ENCODE peak calls at places on chromosomes 6 and 20, in ten cellular contexts. One of them, this sample, is unnamed.

GRCh38 chr20:32482251-32483220 is 102.6 kb downstream of the NOL4L start:
- DNase-seq in IMR-90: no peak
- DNase-seq in HCT116: no peak
- DNase-seq in RWPE1: no peak
- DNase-seq in cardiac fibroblast: no peak
- DNase-seq in left lung: peak; percentile 67
- DNase-seq in bronchial epithelial cell: no peak
- DNase-seq in AG10803: no peak
- DNase-seq in fibroblast of mammary gland: no peak
- DNase-seq in GM13977: peak; percentile 60
- DNase-seq in this sample: no peak

GRCh38 chr6:29926081-29926794 is 16.1 kb upstream of the HLA-A start:
- DNase-seq in fibroblast of mammary gland: no peak
- DNase-seq in GM13977: peak; percentile 65
- DNase-seq in IMR-90: peak; percentile 32
- DNase-seq in bronchial epithelial cell: peak; percentile 5
- DNase-seq in left lung: no peak
- DNase-seq in RWPE1: no peak
- DNase-seq in cardiac fibroblast: peak; percentile 8
- DNase-seq in AG10803: peak; percentile 39
- DNase-seq in HCT116: no peak
- DNase-seq in this sample: no peak

GRCh38 chr20:61997372-61997771 is 68.3 kb downstream of the TAF4 start:
- DNase-seq in RWPE1: no peak
- DNase-seq in fibroblast of mammary gland: no peak
- DNase-seq in cardiac fibroblast: no peak
- DNase-seq in GM13977: no peak
- DNase-seq in IMR-90: no peak
- DNase-seq in AG10803: no peak
- DNase-seq in bronchial epithelial cell: no peak
- DNase-seq in HCT116: no peak
- DNase-seq in left lung: no peak
- DNase-seq in this sample: no peak

GRCh38 chr20:11907621-11908020 is 10.1 kb upstream of the BTBD3 start:
- DNase-seq in fibroblast of mammary gland: peak; percentile 61
- DNase-seq in HCT116: no peak
- DNase-seq in AG10803: peak; percentile 13
- DNase-seq in RWPE1: peak; percentile 68
- DNase-seq in left lung: no peak
- DNase-seq in cardiac fibroblast: peak; percentile 37
- DNase-seq in bronchial epithelial cell: peak; percentile 89
- DNase-seq in IMR-90: peak; percentile 46
- DNase-seq in GM13977: no peak
- DNase-seq in this sample: no peak

GRCh38 chr6:40845588-40845987 is 193.4 kb downstream of the UNC5CL start:
- DNase-seq in cardiac fibroblast: peak; percentile 46
- DNase-seq in RWPE1: peak; percentile 24
- DNase-seq in AG10803: peak; percentile 40
- DNase-seq in IMR-90: peak; percentile 37
- DNase-seq in HCT116: peak; percentile 31
- DNase-seq in GM13977: no peak
- DNase-seq in bronchial epithelial cell: peak; percentile 50
- DNase-seq in left lung: no peak
- DNase-seq in fibroblast of mammary gland: peak; percentile 44
- DNase-seq in this sample: peak; percentile 42

GRCh38 chr6:148565931-148566663 is 180.7 kb upstream of the UST start:
- DNase-seq in GM13977: peak; percentile 53
- DNase-seq in fibroblast of mammary gland: peak; percentile 97
- DNase-seq in AG10803: peak; percentile 92
- DNase-seq in cardiac fibroblast: peak; percentile 97
- DNase-seq in bronchial epithelial cell: peak; percentile 85
- DNase-seq in left lung: peak; percentile 70
- DNase-seq in HCT116: peak; percentile 13
- DNase-seq in IMR-90: peak; percentile 97
- DNase-seq in RWPE1: peak; percentile 34
- DNase-seq in this sample: peak; percentile 89

GRCh38 chr6:19827247-19827646 is 9.9 kb upstream of the ID4 start:
- DNase-seq in GM13977: no peak
- DNase-seq in AG10803: no peak
- DNase-seq in IMR-90: no peak
- DNase-seq in HCT116: no peak
- DNase-seq in bronchial epithelial cell: no peak
- DNase-seq in left lung: no peak
- DNase-seq in cardiac fibroblast: no peak
- DNase-seq in RWPE1: no peak
- DNase-seq in fibroblast of mammary gland: no peak
- DNase-seq in this sample: no peak

GRCh38 chr6:157514659-157515496 is 133.9 kb downstream of the ZDHHC14 start:
- DNase-seq in HCT116: no peak
- DNase-seq in cardiac fibroblast: peak; percentile 54
- DNase-seq in fibroblast of mammary gland: peak; percentile 74
- DNase-seq in GM13977: no peak
- DNase-seq in bronchial epithelial cell: peak; percentile 46
- DNase-seq in IMR-90: peak; percentile 69
- DNase-seq in AG10803: peak; percentile 68
- DNase-seq in RWPE1: peak; percentile 67
- DNase-seq in left lung: no peak
- DNase-seq in this sample: peak; percentile 79

GRCh38 chr6:149347067-149347466 is 29.6 kb downstream of the TAB2 start:
- DNase-seq in RWPE1: no peak
- DNase-seq in GM13977: no peak
- DNase-seq in fibroblast of mammary gland: no peak
- DNase-seq in IMR-90: no peak
- DNase-seq in AG10803: peak; percentile 64
- DNase-seq in left lung: no peak
- DNase-seq in cardiac fibroblast: no peak
- DNase-seq in HCT116: no peak
- DNase-seq in bronchial epithelial cell: no peak
- DNase-seq in this sample: peak; percentile 27

GRCh38 chr20:11912013-11912663 is 5.6 kb upstream of the BTBD3 start:
- DNase-seq in HCT116: no peak
- DNase-seq in fibroblast of mammary gland: peak; percentile 24
- DNase-seq in bronchial epithelial cell: peak; percentile 37
- DNase-seq in IMR-90: no peak
- DNase-seq in left lung: no peak
- DNase-seq in AG10803: no peak
- DNase-seq in GM13977: peak; percentile 13
- DNase-seq in cardiac fibroblast: peak; percentile 30
- DNase-seq in RWPE1: no peak
- DNase-seq in this sample: no peak

GRCh38 chr6:112606726-112607125 is 259.6 kb downstream of the RFPL4B start:
- DNase-seq in left lung: no peak
- DNase-seq in RWPE1: no peak
- DNase-seq in HCT116: no peak
- DNase-seq in IMR-90: no peak
- DNase-seq in bronchial epithelial cell: no peak
- DNase-seq in AG10803: no peak
- DNase-seq in cardiac fibroblast: no peak
- DNase-seq in GM13977: no peak
- DNase-seq in fibroblast of mammary gland: no peak
- DNase-seq in this sample: no peak

GRCh38 chr6:144063744-144064401 is 31.5 kb downstream of the SF3B5 start:
- DNase-seq in cardiac fibroblast: peak; percentile 20
- DNase-seq in RWPE1: peak; percentile 23
- DNase-seq in bronchial epithelial cell: peak; percentile 5
- DNase-seq in HCT116: peak; percentile 57
- DNase-seq in IMR-90: no peak
- DNase-seq in fibroblast of mammary gland: peak; percentile 4
- DNase-seq in AG10803: peak; percentile 4
- DNase-seq in GM13977: peak; percentile 96
- DNase-seq in left lung: peak; percentile 94
- DNase-seq in this sample: peak; percentile 16

GRCh38 chr6:90098637-90099036 is 198.0 kb downstream of the BACH2 start:
- DNase-seq in left lung: no peak
- DNase-seq in bronchial epithelial cell: peak; percentile 48
- DNase-seq in IMR-90: no peak
- DNase-seq in fibroblast of mammary gland: peak; percentile 38
- DNase-seq in RWPE1: no peak
- DNase-seq in cardiac fibroblast: no peak
- DNase-seq in HCT116: no peak
- DNase-seq in GM13977: no peak
- DNase-seq in AG10803: peak; percentile 20
- DNase-seq in this sample: no peak

GRCh38 chr20:47501117-47501482 is 587 bp upstream of the NCOA3 start:
- DNase-seq in GM13977: no peak
- DNase-seq in fibroblast of mammary gland: no peak
- DNase-seq in IMR-90: peak; percentile 13
- DNase-seq in RWPE1: no peak
- DNase-seq in bronchial epithelial cell: no peak
- DNase-seq in cardiac fibroblast: no peak
- DNase-seq in HCT116: no peak
- DNase-seq in AG10803: peak; percentile 35
- DNase-seq in left lung: no peak
- DNase-seq in this sample: no peak

GRCh38 chr20:13302647-13303425 is 81.8 kb downstream of the ISM1 start:
- DNase-seq in IMR-90: no peak
- DNase-seq in bronchial epithelial cell: peak; percentile 12
- DNase-seq in GM13977: peak; percentile 61
- DNase-seq in fibroblast of mammary gland: peak; percentile 17
- DNase-seq in left lung: no peak
- DNase-seq in HCT116: peak; percentile 4
- DNase-seq in AG10803: peak; percentile 12
- DNase-seq in cardiac fibroblast: peak; percentile 20
- DNase-seq in RWPE1: peak; percentile 45
- DNase-seq in this sample: peak; percentile 3
- TF ChIP-seq CTCF in IMR-90: peak; percentile 35
- TF ChIP-seq CTCF in bronchial epithelial cell: peak; percentile 73
- TF ChIP-seq CTCF in GM13977: peak; percentile 82
- TF ChIP-seq CTCF in fibroblast of mammary gland: peak; percentile 71
- TF ChIP-seq CTCF in left lung: peak; percentile 62
- TF ChIP-seq CTCF in HCT116: peak; percentile 80
- TF ChIP-seq CTCF in AG10803: peak; percentile 68
- TF ChIP-seq CTCF in cardiac fibroblast: peak; percentile 62
- TF ChIP-seq CTCF in RWPE1: peak; percentile 64
- TF ChIP-seq CTCF in this sample: peak; percentile 73

GRCh38 chr6:160048471-160048870 is 73.1 kb upstream of the SLC22A1 start:
- DNase-seq in bronchial epithelial cell: no peak
- DNase-seq in IMR-90: no peak
- DNase-seq in left lung: no peak
- DNase-seq in fibroblast of mammary gland: peak; percentile 28
- DNase-seq in GM13977: no peak
- DNase-seq in HCT116: no peak
- DNase-seq in AG10803: no peak
- DNase-seq in RWPE1: no peak
- DNase-seq in cardiac fibroblast: no peak
- DNase-seq in this sample: no peak
- TF ChIP-seq CTCF in bronchial epithelial cell: no peak
- TF ChIP-seq CTCF in IMR-90: no peak
- TF ChIP-seq CTCF in left lung: no peak
- TF ChIP-seq CTCF in fibroblast of mammary gland: no peak
- TF ChIP-seq CTCF in GM13977: no peak
- TF ChIP-seq CTCF in HCT116: no peak
- TF ChIP-seq CTCF in AG10803: no peak
- TF ChIP-seq CTCF in RWPE1: no peak
- TF ChIP-seq CTCF in cardiac fibroblast: no peak
- TF ChIP-seq CTCF in this sample: no peak

DNA sequence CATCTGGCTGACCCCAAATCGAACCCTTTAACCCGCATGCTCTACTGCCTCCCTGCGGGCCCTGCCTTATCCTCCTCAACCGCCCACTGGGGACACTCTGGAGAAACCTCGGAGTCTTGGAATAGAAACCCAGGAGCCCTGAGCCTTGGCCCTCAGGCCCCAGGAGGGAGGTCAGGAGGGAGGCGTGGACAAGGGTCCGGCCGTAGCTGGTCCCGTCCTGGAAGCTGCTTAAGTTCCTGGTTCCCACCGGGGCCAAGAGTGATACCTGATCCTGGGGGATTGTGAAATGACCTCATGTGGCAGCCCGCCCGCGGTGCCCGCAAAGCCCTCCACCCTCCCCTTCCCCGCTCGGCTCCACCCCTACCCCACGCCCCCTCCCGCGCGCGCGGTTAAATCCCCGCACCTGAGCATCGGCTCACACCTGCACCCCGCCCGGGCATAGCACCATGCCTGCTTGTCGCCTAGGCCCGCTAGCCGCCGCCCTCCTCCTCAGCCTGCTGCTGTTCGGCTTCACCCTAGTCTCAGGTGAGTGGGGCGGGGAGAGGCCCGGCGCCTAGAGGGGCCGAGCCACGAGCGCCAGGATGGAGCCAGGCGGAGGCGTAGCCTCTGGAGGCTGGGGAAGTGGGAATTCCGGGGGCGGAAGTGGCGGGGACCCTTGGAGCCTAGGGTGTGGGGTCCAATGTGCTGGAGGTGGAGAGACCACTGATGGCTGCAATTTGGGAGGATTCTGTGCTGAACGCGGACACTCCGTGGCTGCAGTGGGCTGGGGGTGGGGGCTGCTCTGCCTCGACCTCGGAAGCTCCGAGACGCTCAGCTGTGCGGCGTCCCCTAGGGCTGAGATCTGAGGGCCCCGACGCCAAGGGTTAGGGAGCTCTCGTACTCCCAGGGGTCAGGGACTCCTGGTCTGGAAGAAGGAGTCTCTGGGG is at the start of gene WFDC2:
- DNase-seq in left lung: peak; percentile 62
- DNase-seq in HCT116: no peak
- DNase-seq in GM13977: no peak
- DNase-seq in fibroblast of mammary gland: no peak
- DNase-seq in bronchial epithelial cell: no peak
- DNase-seq in IMR-90: no peak
- DNase-seq in AG10803: no peak
- DNase-seq in RWPE1: no peak
- DNase-seq in cardiac fibroblast: no peak
- DNase-seq in this sample: no peak
- TF ChIP-seq CTCF in left lung: no peak
- TF ChIP-seq CTCF in HCT116: no peak
- TF ChIP-seq CTCF in GM13977: no peak
- TF ChIP-seq CTCF in fibroblast of mammary gland: no peak
- TF ChIP-seq CTCF in bronchial epithelial cell: peak; percentile 14
- TF ChIP-seq CTCF in IMR-90: no peak
- TF ChIP-seq CTCF in AG10803: no peak
- TF ChIP-seq CTCF in RWPE1: no peak
- TF ChIP-seq CTCF in cardiac fibroblast: no peak
- TF ChIP-seq CTCF in this sample: no peak

DNA sequence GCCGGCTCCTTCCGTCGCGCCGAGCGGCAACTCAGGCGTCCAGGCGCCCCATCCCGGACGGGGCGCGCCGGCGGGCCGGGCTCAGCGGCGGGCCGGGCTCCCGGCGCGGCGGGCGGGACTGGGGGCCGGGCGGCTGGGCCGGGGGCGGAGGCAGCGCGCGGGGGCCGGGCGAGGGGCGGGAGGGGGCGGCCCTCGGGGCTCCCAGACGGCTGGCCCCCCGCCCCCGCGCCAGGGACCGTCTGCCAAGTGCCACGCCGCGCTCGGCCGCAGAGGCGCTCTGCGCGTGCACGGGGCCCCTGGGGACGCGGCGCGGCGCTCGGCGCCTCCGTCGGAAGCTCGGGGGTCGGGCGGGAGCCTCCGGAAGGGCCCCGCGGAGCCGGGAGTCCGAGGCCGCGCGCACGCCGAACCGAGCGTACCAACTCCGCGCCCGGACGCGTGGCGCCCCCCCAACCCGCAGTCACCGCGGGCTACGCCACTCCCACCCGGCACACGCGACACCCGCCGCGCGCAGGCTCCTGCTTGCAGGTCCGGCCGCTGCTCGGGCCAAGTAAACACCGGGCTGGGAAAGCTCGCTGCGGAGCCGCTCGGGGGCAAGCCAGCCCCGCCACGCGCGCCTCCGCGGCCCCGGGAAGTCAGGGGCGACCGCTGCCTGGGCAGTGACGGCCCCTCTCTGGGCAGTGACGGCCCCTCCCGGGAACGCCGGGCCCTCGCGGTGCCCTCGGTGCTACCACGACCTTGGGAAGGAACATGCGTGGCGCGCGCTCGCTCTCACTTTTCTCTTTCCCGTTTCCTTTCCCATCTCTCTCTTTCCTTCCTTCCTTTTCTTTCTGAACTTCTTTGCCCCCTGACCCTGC is at the start of gene PREX1:
- DNase-seq in cardiac fibroblast: peak; percentile 75
- DNase-seq in IMR-90: peak; percentile 61
- DNase-seq in AG10803: peak; percentile 71
- DNase-seq in left lung: peak; percentile 85
- DNase-seq in RWPE1: peak; percentile 70
- DNase-seq in bronchial epithelial cell: no peak
- DNase-seq in fibroblast of mammary gland: peak; percentile 32
- DNase-seq in HCT116: no peak
- DNase-seq in GM13977: peak; percentile 98
- DNase-seq in this sample: no peak
- TF ChIP-seq CTCF in cardiac fibroblast: no peak
- TF ChIP-seq CTCF in IMR-90: no peak
- TF ChIP-seq CTCF in AG10803: no peak
- TF ChIP-seq CTCF in left lung: no peak
- TF ChIP-seq CTCF in RWPE1: no peak
- TF ChIP-seq CTCF in bronchial epithelial cell: no peak
- TF ChIP-seq CTCF in fibroblast of mammary gland: no peak
- TF ChIP-seq CTCF in HCT116: no peak
- TF ChIP-seq CTCF in GM13977: peak; percentile 8
- TF ChIP-seq CTCF in this sample: peak; percentile 33

This sample was measured in HFFc6.